ENCODE peak calls at places on chromosome 1, in six cellular contexts. One of them, this sample, is unnamed.

GRCh38 chr1:65525297-65526048 is 105.0 kb downstream of the LEPR start:
- DNase-seq in cardiac fibroblast: no peak
- DNase-seq in right atrium auricular region: no peak
- DNase-seq in lower leg skin: no peak
- DNase-seq in HFFc6: no peak
- DNase-seq in coronary artery: no peak
- DNase-seq in this sample: peak

GRCh38 chr1:203669739-203670138 is 43.1 kb downstream of the ATP2B4 start:
- DNase-seq in HFFc6: no peak
- DNase-seq in right atrium auricular region: no peak
- DNase-seq in coronary artery: no peak
- DNase-seq in cardiac fibroblast: peak
- DNase-seq in lower leg skin: no peak
- DNase-seq in this sample: no peak

GRCh38 chr1:22350987-22351756 is 100.5 kb upstream of the ZBTB40 start:
- DNase-seq in coronary artery: no peak
- DNase-seq in cardiac fibroblast: no peak
- DNase-seq in right atrium auricular region: no peak
- DNase-seq in HFFc6: no peak
- DNase-seq in lower leg skin: no peak
- DNase-seq in this sample: no peak

GRCh38 chr1:60903591-60903990 is 178.8 kb upstream of the NFIA start:
- DNase-seq in lower leg skin: no peak
- DNase-seq in coronary artery: no peak
- DNase-seq in right atrium auricular region: peak
- DNase-seq in cardiac fibroblast: no peak
- DNase-seq in HFFc6: no peak
- DNase-seq in this sample: no peak

GRCh38 chr1:30877205-30877912 is 31.2 kb downstream of the SDC3 start:
- DNase-seq in coronary artery: no peak
- DNase-seq in right atrium auricular region: peak
- DNase-seq in cardiac fibroblast: peak
- DNase-seq in HFFc6: peak
- DNase-seq in lower leg skin: peak
- DNase-seq in this sample: no peak

GRCh38 chr1:220527279-220528048 is 472 bp upstream of the MARK1 start:
- DNase-seq in HFFc6: no peak
- DNase-seq in coronary artery: peak
- DNase-seq in cardiac fibroblast: peak
- DNase-seq in right atrium auricular region: no peak
- DNase-seq in lower leg skin: peak
- DNase-seq in this sample: no peak

GRCh38 chr1:93304716-93305138 is 41.0 kb upstream of the DR1 start:
- DNase-seq in right atrium auricular region: no peak
- DNase-seq in cardiac fibroblast: peak
- DNase-seq in HFFc6: peak
- DNase-seq in coronary artery: no peak
- DNase-seq in lower leg skin: peak
- DNase-seq in this sample: peak

GRCh38 chr1:62884156-62884740 is 100.3 kb downstream of the ATG4C start:
- DNase-seq in cardiac fibroblast: no peak
- DNase-seq in lower leg skin: no peak
- DNase-seq in coronary artery: no peak
- DNase-seq in HFFc6: no peak
- DNase-seq in right atrium auricular region: no peak
- DNase-seq in this sample: no peak

GRCh38 chr1:47435506-47436303 is 2.1 kb upstream of the FOXD2 start:
- DNase-seq in lower leg skin: no peak
- DNase-seq in cardiac fibroblast: no peak
- DNase-seq in HFFc6: no peak
- DNase-seq in coronary artery: no peak
- DNase-seq in right atrium auricular region: no peak
- DNase-seq in this sample: no peak

GRCh38 chr1:28518745-28519341 is 13.0 kb downstream of the RCC1 start:
- DNase-seq in HFFc6: peak
- DNase-seq in coronary artery: no peak
- DNase-seq in lower leg skin: no peak
- DNase-seq in right atrium auricular region: no peak
- DNase-seq in cardiac fibroblast: peak
- DNase-seq in this sample: peak

GRCh38 chr1:216034506-216034905 is 388.7 kb downstream of the USH2A start:
- DNase-seq in right atrium auricular region: no peak
- DNase-seq in cardiac fibroblast: no peak
- DNase-seq in coronary artery: no peak
- DNase-seq in HFFc6: no peak
- DNase-seq in lower leg skin: no peak
- DNase-seq in this sample: no peak

GRCh38 chr1:203166192-203166940 is 9.3 kb downstream of the MYBPH start:
- DNase-seq in coronary artery: no peak
- DNase-seq in HFFc6: no peak
- DNase-seq in cardiac fibroblast: no peak
- DNase-seq in lower leg skin: no peak
- DNase-seq in right atrium auricular region: no peak
- DNase-seq in this sample: peak

GRCh38 chr1:59939393-59939792 is 12.8 kb upstream of the CYP2J2 start:
- DNase-seq in cardiac fibroblast: no peak
- DNase-seq in HFFc6: no peak
- DNase-seq in lower leg skin: no peak
- DNase-seq in right atrium auricular region: no peak
- DNase-seq in coronary artery: no peak
- DNase-seq in this sample: no peak

GRCh38 chr1:75097686-75098085 is 36.5 kb upstream of the LHX8 start:
- DNase-seq in cardiac fibroblast: no peak
- DNase-seq in right atrium auricular region: no peak
- DNase-seq in HFFc6: no peak
- DNase-seq in coronary artery: no peak
- DNase-seq in lower leg skin: no peak
- DNase-seq in this sample: no peak

GRCh38 chr1:54926955-54927354 is 40.0 kb upstream of the DHCR24 start:
- DNase-seq in lower leg skin: no peak
- DNase-seq in HFFc6: peak
- DNase-seq in right atrium auricular region: no peak
- DNase-seq in coronary artery: no peak
- DNase-seq in cardiac fibroblast: peak
- DNase-seq in this sample: no peak

DNA sequence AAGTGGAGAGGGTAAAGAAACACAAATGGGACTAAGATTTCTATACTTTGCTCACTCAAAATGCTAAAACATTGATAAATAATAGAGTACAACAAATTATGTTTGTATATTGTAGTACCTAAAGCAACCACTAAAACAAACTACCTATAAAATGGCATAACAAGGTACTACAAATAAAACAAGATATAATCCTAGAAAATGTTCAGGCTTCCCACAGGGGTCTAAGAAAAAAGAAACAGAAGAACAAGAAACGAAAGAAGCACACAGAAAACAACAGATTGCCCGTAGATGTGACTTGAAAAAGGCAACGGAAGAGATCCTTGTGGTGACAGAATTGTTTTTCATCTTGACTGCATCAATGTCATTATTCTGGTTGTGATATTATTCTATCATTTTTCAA is 63.3 kb upstream of the ADGRL4 start:
- DNase-seq in HFFc6: no peak
- DNase-seq in cardiac fibroblast: no peak
- DNase-seq in lower leg skin: no peak
- DNase-seq in right atrium auricular region: no peak
- DNase-seq in coronary artery: no peak
- DNase-seq in this sample: no peak
- TF ChIP-seq CTCF in HFFc6: peak
- TF ChIP-seq CTCF in cardiac fibroblast: peak
- TF ChIP-seq CTCF in lower leg skin: no peak
- TF ChIP-seq CTCF in right atrium auricular region: no peak
- TF ChIP-seq CTCF in coronary artery: no peak
- TF ChIP-seq CTCF in this sample: peak

GRCh38 chr1:230898144-230898543 is 29.8 kb upstream of the C1orf198 start:
- DNase-seq in HFFc6: no peak
- DNase-seq in right atrium auricular region: no peak
- DNase-seq in lower leg skin: no peak
- DNase-seq in coronary artery: no peak
- DNase-seq in cardiac fibroblast: no peak
- DNase-seq in this sample: no peak

GRCh38 chr1:230898748-230899147 is 30.4 kb upstream of the C1orf198 start:
- DNase-seq in right atrium auricular region: no peak
- DNase-seq in HFFc6: no peak
- DNase-seq in lower leg skin: no peak
- DNase-seq in coronary artery: no peak
- DNase-seq in cardiac fibroblast: no peak
- DNase-seq in this sample: no peak

GRCh38 chr1:230901711-230902110 is 33.4 kb upstream of the C1orf198 start:
- DNase-seq in HFFc6: no peak
- DNase-seq in right atrium auricular region: no peak
- DNase-seq in cardiac fibroblast: no peak
- DNase-seq in lower leg skin: no peak
- DNase-seq in coronary artery: no peak
- DNase-seq in this sample: no peak

GRCh38 chr1:230900984-230901383 is 32.7 kb upstream of the C1orf198 start:
- DNase-seq in cardiac fibroblast: no peak
- DNase-seq in HFFc6: no peak
- DNase-seq in coronary artery: no peak
- DNase-seq in lower leg skin: no peak
- DNase-seq in right atrium auricular region: no peak
- DNase-seq in this sample: no peak

GRCh38 chr1:230899845-230900251 is 31.5 kb upstream of the C1orf198 start:
- DNase-seq in right atrium auricular region: no peak
- DNase-seq in lower leg skin: no peak
- DNase-seq in cardiac fibroblast: peak
- DNase-seq in coronary artery: no peak
- DNase-seq in HFFc6: no peak
- DNase-seq in this sample: no peak
- TF ChIP-seq CTCF in right atrium auricular region: no peak
- TF ChIP-seq CTCF in lower leg skin: no peak
- TF ChIP-seq CTCF in cardiac fibroblast: no peak
- TF ChIP-seq CTCF in coronary artery: no peak
- TF ChIP-seq CTCF in HFFc6: no peak
- TF ChIP-seq CTCF in this sample: no peak

GRCh38 chr1:160047116-160047991 is 15.6 kb upstream of the PIGM start:
- DNase-seq in cardiac fibroblast: no peak
- DNase-seq in HFFc6: no peak
- DNase-seq in lower leg skin: no peak
- DNase-seq in coronary artery: no peak
- DNase-seq in right atrium auricular region: no peak
- DNase-seq in this sample: no peak

GRCh38 chr1:160045653-160046052 is 13.9 kb upstream of the PIGM start:
- DNase-seq in cardiac fibroblast: no peak
- DNase-seq in right atrium auricular region: no peak
- DNase-seq in HFFc6: no peak
- DNase-seq in coronary artery: no peak
- DNase-seq in lower leg skin: no peak
- DNase-seq in this sample: no peak

GRCh38 chr1:160043543-160043942 is 11.8 kb upstream of the PIGM start:
- DNase-seq in coronary artery: no peak
- DNase-seq in HFFc6: no peak
- DNase-seq in lower leg skin: no peak
- DNase-seq in right atrium auricular region: no peak
- DNase-seq in cardiac fibroblast: no peak
- DNase-seq in this sample: no peak

GRCh38 chr1:160048335-160048734 is 16.5 kb upstream of the PIGM start:
- DNase-seq in HFFc6: no peak
- DNase-seq in right atrium auricular region: no peak
- DNase-seq in cardiac fibroblast: no peak
- DNase-seq in coronary artery: no peak
- DNase-seq in lower leg skin: no peak
- DNase-seq in this sample: no peak

GRCh38 chr1:160046494-160047115 is 14.8 kb upstream of the PIGM start:
- DNase-seq in right atrium auricular region: no peak
- DNase-seq in cardiac fibroblast: peak
- DNase-seq in HFFc6: peak
- DNase-seq in lower leg skin: peak
- DNase-seq in coronary artery: peak
- DNase-seq in this sample: peak
- TF ChIP-seq CTCF in right atrium auricular region: no peak
- TF ChIP-seq CTCF in cardiac fibroblast: peak
- TF ChIP-seq CTCF in HFFc6: peak
- TF ChIP-seq CTCF in lower leg skin: no peak
- TF ChIP-seq CTCF in coronary artery: peak
- TF ChIP-seq CTCF in this sample: peak

GRCh38 chr1:159056069-159056698 is 20.4 kb downstream of the AIM2 start:
- DNase-seq in coronary artery: no peak
- DNase-seq in cardiac fibroblast: no peak
- DNase-seq in right atrium auricular region: no peak
- DNase-seq in lower leg skin: no peak
- DNase-seq in HFFc6: no peak
- DNase-seq in this sample: no peak
- TF ChIP-seq CTCF in coronary artery: no peak
- TF ChIP-seq CTCF in cardiac fibroblast: peak
- TF ChIP-seq CTCF in right atrium auricular region: no peak
- TF ChIP-seq CTCF in lower leg skin: no peak
- TF ChIP-seq CTCF in HFFc6: peak
- TF ChIP-seq CTCF in this sample: no peak

DNA sequence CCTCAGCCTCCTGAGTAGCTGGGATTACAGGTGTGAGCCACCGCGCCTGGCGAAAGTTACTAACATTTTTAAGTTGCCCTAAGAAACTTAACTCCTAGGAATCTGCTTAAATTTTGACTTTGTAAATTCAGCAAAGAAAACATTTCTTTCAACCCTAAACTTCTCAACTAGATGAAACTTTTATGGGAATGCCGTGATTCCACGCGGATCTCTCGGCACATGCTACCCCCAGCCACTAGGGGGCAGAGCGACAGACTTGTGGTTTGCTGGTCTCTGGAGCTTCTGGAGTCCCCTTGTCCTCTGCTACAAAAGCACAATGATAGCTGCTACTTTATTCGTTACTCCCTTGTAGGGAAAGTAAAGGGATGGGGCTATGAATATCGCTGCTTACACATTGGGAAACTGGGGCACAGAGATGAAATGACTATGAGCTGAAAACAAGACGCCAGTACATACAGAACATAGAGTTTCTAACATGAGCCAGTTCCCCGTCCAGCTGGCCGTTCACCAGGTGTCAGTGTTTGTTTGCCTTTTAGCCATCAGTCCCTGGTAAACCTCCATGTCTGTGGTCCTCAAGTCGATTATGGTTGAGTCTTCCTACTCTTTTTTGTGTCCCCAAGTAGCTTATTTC is 114.7 kb downstream of the PBX1 start:
- DNase-seq in cardiac fibroblast: peak
- DNase-seq in lower leg skin: no peak
- DNase-seq in right atrium auricular region: no peak
- DNase-seq in HFFc6: no peak
- DNase-seq in coronary artery: no peak
- DNase-seq in this sample: no peak
- TF ChIP-seq CTCF in cardiac fibroblast: peak
- TF ChIP-seq CTCF in lower leg skin: no peak
- TF ChIP-seq CTCF in right atrium auricular region: no peak
- TF ChIP-seq CTCF in HFFc6: peak
- TF ChIP-seq CTCF in coronary artery: no peak
- TF ChIP-seq CTCF in this sample: peak

This sample was measured in activated CD8-positive, alpha-beta T cell treated with anti-CD3 and anti-CD28 coated beads for 36 hours.